ENCODE peak calls at places on chromosome 2, in five cellular contexts. N, T, O, Z and A are unnamed samples. For H3K36me3, the result is how much of the 10 kb centered on the place peaks cover.

GRCh38 chr2:140353541-140353940 is 1573.4 kb upstream of the NXPH2 start:
- DNase-seq in N (no peak), T (no peak), O (no peak), Z (no peak), A (no peak)

GRCh38 chr2:1972428-1972827 is 228.1 kb upstream of the PXDN start:
- DNase-seq in N (peak), T (no peak), O (no peak), Z (peak), A (no peak)

GRCh38 chr2:2650608-2651375 is 319.7 kb upstream of the MYT1L start:
- DNase-seq in N (no peak), T (no peak), O (no peak), Z (peak), A (no peak)

GRCh38 chr2:229407170-229407569 is 136.1 kb upstream of the PID1 start:
- DNase-seq in N (peak), T (peak), O (peak), Z (peak), A (peak)

GRCh38 chr2:229622495-229623355 is 91.6 kb downstream of the DNER start:
- DNase-seq in N (no peak), T (no peak), O (no peak), Z (no peak), A (no peak)

GRCh38 chr2:174964404-174964803 is 40.8 kb downstream of the CHN1 start:
- DNase-seq in N (no peak), T (no peak), O (no peak), Z (no peak), A (no peak)

GRCh38 chr2:10531874-10532273 is 83.7 kb upstream of the ODC1 start:
- DNase-seq in N (no peak), T (no peak), O (no peak), Z (no peak), A (no peak)

GRCh38 chr2:46410273-46411244 is 68.8 kb upstream of the TMEM247 start:
- DNase-seq in N (peak), T (no peak), O (no peak), Z (no peak), A (peak)

GRCh38 chr2:172953411-172953810 is 122.2 kb upstream of the MAP3K20 start:
- DNase-seq in N (no peak), T (no peak), O (no peak), Z (no peak), A (no peak)

GRCh38 chr2:97742381-97742847 is 29.0 kb downstream of the ZAP70 start:
- DNase-seq in N (no peak), T (no peak), O (no peak), Z (no peak), A (no peak)

GRCh38 chr2:40403233-40403841 is 48.6 kb downstream of the SLC8A1 start:
- DNase-seq in N (no peak), T (no peak), O (no peak), Z (no peak), A (no peak)

GRCh38 chr2:27445155-27445554 is 3.0 kb downstream of the KRTCAP3 start:
- DNase-seq in N (no peak), T (no peak), O (no peak), Z (no peak), A (no peak)

GRCh38 chr2:27441226-27441926 is 805 bp upstream of the KRTCAP3 start:
- DNase-seq in N (no peak), T (no peak), O (no peak), Z (no peak), A (no peak)

GRCh38 chr2:27442282-27442980 is at the start of gene KRTCAP3:
- DNase-seq in N (peak), T (peak), O (peak), Z (no peak), A (peak)

GRCh38 chr2:27441958-27442281 is 261 bp upstream of the KRTCAP3 start:
- DNase-seq in N (no peak), T (no peak), O (no peak), Z (no peak), A (no peak)

DNA sequence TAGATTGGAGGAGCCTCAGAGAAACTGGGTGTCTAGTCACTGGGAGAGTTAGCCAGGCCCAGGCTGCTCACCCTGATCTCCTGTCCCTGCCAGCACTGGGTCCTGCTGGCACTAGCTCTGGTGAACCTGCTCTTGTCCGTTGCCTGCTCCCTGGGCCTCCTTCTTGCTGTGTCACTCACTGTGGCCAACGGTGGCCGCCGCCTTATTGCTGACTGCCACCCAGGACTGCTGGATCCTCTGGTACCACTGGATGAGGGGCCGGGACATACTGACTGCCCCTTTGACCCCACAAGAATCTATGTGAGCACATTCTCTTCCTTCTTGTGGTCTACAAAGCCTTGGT is 771 bp downstream of the KRTCAP3 start:
- DNase-seq in N (no peak), T (no peak), O (peak), Z (no peak), A (no peak)
- H3K36me3 ChIP-seq in N (under half), T (under half), O (half or more), Z (under half), A (under half)

DNA sequence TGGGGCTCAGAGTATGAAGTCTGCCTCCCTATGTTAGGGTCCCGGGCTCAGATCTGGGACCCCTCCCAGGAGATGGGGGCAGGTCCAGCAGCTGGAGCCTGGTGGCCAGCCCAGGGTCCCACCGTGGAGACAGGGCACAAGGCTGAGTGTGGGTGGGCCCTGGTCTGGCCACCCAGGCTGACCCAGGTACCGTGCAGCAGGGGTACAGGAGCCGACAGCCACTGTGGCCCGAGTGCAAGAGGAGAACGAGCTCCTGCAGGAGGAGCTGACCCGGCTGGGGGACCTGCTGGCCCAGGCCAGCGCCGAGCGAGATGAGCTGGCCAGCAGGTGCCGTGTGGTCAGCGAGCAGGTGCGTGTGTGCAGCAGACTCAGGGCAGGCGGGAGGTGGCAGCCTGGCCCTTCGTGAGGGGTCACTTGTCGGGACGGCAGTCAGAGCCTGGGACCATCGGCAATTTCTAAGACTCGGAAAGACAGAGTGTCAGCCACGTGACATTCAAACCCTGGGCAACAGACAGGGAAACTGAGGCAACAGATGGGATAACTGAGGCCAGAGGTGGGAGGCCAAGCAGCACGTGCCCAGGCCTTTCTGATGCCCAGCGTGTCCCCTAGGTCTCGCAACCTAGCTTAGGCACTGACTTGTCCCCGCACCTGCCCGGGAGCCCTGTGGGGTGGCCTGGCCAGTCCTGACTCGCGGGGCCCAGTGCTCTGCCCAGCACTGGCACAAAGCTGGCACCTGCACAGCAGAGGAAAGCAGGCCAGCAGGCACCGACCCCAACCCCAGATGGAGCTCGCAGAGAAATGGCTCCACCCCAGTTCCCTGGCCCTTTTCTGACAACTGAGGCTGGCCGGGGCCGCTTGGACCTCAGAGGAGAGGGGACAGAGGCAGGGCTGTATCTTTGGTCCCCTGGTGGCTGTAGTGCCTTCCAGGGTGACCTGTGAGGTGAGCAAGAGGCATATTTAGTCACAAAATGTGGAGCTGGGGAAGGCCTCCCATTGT is 13.9 kb downstream of the CROCC2 start:
- DNase-seq in N (no peak), T (peak), O (peak), Z (peak), A (peak)
- H3K27ac ChIP-seq in N (no peak), T (no peak), O (no peak), Z (no peak), A (no peak)

DNA sequence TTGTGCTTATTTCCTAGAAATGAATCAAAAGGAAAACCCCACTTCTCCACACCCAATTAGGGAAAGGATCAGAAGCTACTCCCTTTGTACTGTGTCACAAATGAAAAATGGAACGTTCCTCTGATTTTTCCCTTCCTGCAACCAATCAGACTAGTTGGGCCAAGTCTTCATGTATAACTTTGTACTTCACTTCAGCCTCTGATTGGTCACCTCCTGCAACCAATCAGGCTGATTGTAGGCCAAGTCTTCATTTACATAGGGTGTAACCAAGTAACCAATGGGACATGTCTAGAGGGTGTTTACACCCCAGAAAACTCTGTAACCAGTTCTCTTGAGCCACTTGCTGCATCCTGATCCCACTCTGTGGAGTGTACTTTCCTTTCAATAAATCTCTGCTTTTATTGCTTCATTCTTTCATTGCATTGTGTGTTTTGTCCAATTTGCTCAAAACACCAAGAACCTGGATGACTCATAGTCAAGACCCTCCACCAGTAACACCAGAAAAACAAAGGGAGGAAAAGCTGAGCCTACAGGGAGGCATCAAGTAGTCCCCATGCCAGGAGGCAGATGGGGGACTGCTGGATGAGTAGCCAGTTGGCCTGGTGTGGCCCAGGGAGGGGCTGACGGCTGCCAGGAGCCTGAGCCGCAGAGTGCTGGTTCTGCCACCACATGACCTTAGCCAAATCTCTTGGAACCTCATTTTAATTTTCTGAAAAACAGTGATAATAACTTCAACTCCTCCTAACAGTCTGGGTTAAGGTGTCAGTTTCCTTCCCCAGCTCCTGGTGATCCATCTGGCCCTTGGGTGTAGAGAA is 46.1 kb downstream of the SOWAHC start:
- DNase-seq in N (no peak), T (no peak), O (no peak), Z (no peak), A (no peak)
- H3K36me3 ChIP-seq in N (under half), T (under half), O (under half), Z (under half), A (under half)

DNA sequence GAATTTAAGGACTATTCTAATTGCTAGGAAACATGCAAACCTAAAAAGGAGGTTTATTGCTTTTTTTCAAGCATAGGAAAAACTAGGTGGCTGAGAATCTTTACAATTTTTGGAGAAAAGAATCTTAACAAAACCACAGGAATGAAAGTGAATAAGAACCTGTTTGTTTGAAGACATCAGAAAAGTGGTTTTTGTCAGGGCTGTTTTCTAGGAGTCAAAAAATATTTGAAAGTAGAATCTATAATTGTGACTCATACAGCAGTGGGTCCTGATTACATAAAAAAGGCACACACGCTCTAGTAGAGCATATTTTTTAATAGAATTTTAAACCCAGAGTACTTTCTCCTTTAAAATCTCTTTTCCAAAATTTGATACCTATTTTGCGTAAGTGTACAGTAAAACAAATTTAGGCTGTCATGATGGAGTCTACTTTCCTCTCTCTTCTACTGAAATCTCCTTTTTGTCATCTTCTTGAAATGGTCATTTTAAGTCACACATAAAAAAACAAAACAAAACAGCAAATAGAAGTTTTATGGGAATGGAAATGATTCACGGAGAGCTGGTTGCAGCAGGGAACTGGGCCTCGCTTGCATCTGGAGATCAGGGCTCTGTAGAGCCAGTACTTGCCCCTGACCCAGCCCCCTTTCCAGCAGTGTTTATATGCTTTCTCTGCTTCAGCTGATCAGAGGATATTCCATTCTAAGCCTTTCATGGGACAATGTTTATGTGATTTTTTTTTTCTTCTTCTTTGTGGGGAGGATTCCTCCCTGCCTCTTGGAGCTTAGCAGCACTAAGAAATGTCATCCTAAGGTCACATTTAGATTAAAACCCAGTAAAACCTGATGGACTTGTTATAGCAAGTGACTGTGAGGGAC is 59.1 kb upstream of the PELI1 start:
- DNase-seq in N (no peak), T (no peak), O (no peak), Z (no peak), A (no peak)
- H3K27ac ChIP-seq in N (peak), T (peak), O (peak), Z (peak), A (peak)

GRCh38 chr2:216132585-216132984 is 23.4 kb downstream of the XRCC5 start:
- DNase-seq in N (no peak), T (no peak), O (no peak), Z (no peak), A (no peak)
- H3K36me3 ChIP-seq in N (under half), T (under half), O (half or more), Z (under half), A (half or more)

GRCh38 chr2:238645095-238645494 is 202.8 kb upstream of the TWIST2 start:
- DNase-seq in N (no peak), T (no peak), O (no peak), Z (no peak), A (no peak)
- H3K27ac ChIP-seq in N (no peak), T (no peak), O (no peak), Z (peak), A (no peak)

GRCh38 chr2:219234331-219234730 is 4.7 kb downstream of the ANKZF1 start:
- DNase-seq in N (no peak), T (no peak), O (no peak), Z (no peak), A (no peak)
- H3K36me3 ChIP-seq in N (under half), T (under half), O (half or more), Z (under half), A (half or more)

DNA sequence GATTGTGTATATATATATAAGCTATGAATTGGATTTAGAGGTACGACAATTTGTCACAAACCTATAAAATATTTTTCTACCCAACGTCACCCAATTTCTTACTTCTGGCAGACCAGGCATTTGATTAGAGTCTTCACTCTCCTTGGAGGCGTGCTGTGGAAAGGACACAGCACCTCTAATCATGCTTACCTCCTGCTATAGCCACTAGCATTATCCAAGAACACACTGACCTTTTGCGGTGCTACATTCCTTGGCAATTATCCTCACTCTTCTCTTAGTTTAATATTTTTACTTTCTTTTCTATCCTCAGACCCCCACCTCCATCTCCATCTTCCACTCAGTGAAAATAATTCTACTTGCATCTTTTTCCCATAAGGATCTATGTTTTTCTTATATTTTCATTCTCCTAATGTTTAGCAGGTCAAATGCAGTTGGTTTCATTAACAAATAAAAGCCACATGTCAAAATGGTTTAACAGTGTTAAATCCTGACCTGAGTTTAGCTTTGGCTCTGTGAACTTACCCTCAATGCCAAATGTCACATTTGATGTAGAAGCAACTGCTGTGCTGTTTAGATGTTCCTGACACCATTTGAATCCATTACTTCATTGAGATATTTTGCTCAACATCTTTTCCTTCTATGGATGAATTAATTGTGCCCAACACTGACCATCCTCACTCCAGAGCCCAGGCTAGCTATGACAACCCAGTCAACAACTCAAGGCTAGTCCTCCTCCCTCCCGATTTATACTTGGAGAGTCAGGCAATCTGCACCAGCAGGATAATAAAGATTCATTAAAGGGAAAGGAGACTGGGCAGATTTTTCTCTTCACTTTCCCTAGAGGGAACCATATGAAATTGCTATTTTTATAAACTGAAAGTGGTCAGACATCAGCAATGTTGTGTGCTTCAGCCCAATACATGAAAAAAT is 240.5 kb downstream of the MREG start:
- DNase-seq in N (no peak), T (no peak), O (no peak), Z (no peak), A (no peak)
- H3K27ac ChIP-seq in N (no peak), T (no peak), O (no peak), Z (peak), A (no peak)

DNA sequence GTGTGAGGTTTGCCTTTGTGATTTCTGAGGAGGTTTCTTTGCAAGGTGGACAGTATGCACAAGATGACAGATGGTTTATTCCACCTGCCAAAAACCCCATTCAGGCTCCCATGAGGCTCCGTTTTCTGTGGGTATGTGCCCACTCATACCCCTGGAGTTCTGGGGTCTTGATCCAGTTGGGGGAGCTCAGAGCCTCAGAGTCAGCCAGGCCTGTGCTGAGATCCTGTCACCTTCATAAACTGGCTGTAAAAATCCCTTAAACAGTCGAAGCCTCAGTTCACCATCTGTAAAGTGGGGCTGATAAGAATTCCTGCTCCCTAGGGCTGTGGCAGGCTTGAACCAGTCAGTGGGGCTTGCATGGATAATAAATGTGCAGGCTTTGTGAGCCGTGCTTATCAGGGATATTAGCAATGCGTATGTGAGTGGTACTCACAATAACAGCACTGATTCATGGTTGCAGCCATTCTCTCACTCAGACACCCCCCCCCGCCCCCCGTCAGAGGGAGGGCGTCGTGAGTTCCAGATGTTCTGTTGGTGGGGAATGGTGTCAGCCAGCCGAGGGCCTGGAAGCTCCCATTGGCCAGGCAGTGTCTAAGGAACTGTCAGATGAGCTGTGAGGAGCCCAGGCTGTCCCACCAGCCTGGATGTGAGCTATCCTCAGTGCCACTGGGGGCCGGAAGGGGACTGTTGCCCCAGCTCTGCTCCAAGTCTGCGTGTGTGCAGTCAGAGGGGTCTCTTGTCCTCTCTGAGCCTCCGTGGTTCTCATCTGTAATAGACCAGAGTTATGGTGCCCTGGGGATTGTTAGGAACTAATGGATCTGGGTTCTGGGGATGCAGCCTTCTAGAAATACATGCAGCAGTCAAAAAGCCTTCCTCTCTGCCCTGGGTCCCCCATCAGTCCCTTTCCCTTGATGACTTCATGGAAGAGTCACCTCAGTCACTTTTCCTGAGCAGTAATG is 51.7 kb downstream of the KCNIP3 start:
- DNase-seq in N (no peak), T (no peak), O (no peak), Z (peak), A (no peak)
- H3K36me3 ChIP-seq in N (under half), T (under half), O (under half), Z (under half), A (under half)